ENCODE peak calls at places on chromosomes 2 and 18, in eight cellular contexts. H is tibial nerve, X is SK-N-SH, Z is ovary, M is HepG2, L is esophagus muscularis mucosa, T is H1, W is stomach. F is an unnamed sample.
A peak's percentile ranks its signal among the peaks of the same experiment; 100 is the strongest.

GRCh38 chr2:63424329-63425078 is 163.8 kb downstream of the WDPCP start:
- DNase-seq in X (peak; percentile 30), M (peak; percentile 62), H (no peak), L (no peak), Z (no peak), T (peak; percentile 19), W (no peak), F (no peak)

GRCh38 chr2:12818416-12819097 is 101.8 kb downstream of the TRIB2 start:
- DNase-seq in M (no peak), Z (no peak), H (no peak), W (no peak), T (no peak), L (no peak), X (no peak), F (no peak)

GRCh38 chr2:1509271-1509995 is 96.2 kb downstream of the TPO start:
- DNase-seq in X (no peak), L (no peak), W (no peak), H (no peak), T (no peak), M (no peak), Z (no peak), F (peak; percentile 46)

GRCh38 chr2:42216712-42217111 is 47.6 kb downstream of the EML4 start:
- DNase-seq in T (no peak), W (no peak), Z (no peak), M (no peak), X (no peak), H (no peak), L (no peak), F (no peak)

GRCh38 chr2:136246086-136246669 is 128.2 kb upstream of the CXCR4 start:
- DNase-seq in X (peak; percentile 21), W (peak; percentile 56), Z (no peak), L (peak; percentile 79), H (no peak), T (no peak), M (peak; percentile 16), F (peak; percentile 37)

GRCh38 chr2:191318037-191318728 is 73.0 kb downstream of the MYO1B start:
- DNase-seq in X (no peak), T (no peak), L (peak; percentile 77), W (no peak), Z (no peak), H (no peak), M (no peak), F (peak; percentile 28)

GRCh38 chr2:112149866-112150435 is 11.8 kb downstream of the FBLN7 start:
- DNase-seq in T (no peak), W (peak; percentile 14), M (no peak), L (peak; percentile 68), X (no peak), H (no peak), Z (no peak), F (no peak)

GRCh38 chr18:12308386-12309100 is 502 bp downstream of the TUBB6 start:
- DNase-seq in H (peak; percentile 73), X (peak; percentile 76), Z (peak; percentile 89), T (no peak), L (peak; percentile 97), M (peak; percentile 29), W (peak; percentile 70), F (peak; percentile 75)

GRCh38 chr2:85448840-85449588 is 30.5 kb downstream of the SH2D6 start:
- DNase-seq in M (no peak), H (no peak), L (no peak), T (no peak), Z (no peak), X (no peak), W (no peak), F (no peak)

GRCh38 chr18:65459741-65460140 is 291.1 kb upstream of the CDH7 start:
- DNase-seq in W (no peak), T (no peak), M (no peak), Z (no peak), H (no peak), X (no peak), L (no peak), F (no peak)

GRCh38 chr18:3998698-3999333 is 456.3 kb downstream of the DLGAP1 start:
- DNase-seq in M (peak; percentile 14), L (no peak), W (no peak), Z (no peak), T (no peak), H (no peak), X (peak; percentile 19), F (peak; percentile 13)

GRCh38 chr2:96391828-96392200 is 56.2 kb downstream of the NCAPH start:
- DNase-seq in H (no peak), L (no peak), W (no peak), X (no peak), M (no peak), Z (no peak), T (no peak), F (no peak)
- H3K4me3 ChIP-seq in H (no peak overlapping the region), L (no peak overlapping the region), W (no peak overlapping the region), X (no peak overlapping the region), M (no peak overlapping the region), Z (no peak overlapping the region), T (no peak overlapping the region), F (no peak overlapping the region)

DNA sequence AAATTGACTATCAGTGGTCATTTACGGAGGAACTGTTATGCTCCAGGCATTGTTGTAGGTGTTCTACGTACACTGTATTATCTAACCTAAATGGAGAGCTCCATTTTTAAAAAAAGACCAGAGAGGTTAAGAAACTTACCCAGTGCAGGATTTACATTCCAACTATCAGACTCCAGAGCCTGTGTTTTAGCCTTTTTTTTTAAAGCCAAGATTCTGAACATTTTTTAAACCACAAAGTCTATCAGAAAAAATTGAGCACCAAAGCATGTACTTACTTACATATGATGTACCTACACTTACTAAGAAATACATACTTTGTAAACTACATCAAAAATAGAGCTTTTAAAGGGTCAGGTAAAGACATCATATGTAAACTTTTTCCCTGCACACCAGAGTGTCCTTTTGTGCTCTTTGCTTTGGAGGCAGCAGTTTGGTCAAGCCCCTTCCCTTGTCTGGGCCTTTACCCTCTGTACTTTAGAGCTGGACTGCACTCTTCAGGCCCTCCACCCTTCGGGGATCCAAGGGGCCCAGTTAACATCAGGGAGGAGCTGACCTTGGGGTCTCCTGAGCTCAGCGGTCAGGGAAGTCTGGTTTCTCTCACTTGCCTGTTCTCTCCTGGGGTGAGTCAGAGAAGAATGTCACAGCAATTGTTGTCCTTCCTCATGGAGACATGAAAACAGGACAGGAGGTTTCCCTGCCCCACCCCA is 58.4 kb downstream of the ITGB1BP1 start:
- DNase-seq in X (no peak), Z (no peak), M (peak; percentile 79), H (no peak), L (no peak), T (no peak), W (no peak), F (no peak)
- TF ChIP-seq EP300 in X (no peak), Z (no peak), M (peak; percentile 63), H (no peak), L (no peak), T (no peak), W (no peak), F (no peak)

DNA sequence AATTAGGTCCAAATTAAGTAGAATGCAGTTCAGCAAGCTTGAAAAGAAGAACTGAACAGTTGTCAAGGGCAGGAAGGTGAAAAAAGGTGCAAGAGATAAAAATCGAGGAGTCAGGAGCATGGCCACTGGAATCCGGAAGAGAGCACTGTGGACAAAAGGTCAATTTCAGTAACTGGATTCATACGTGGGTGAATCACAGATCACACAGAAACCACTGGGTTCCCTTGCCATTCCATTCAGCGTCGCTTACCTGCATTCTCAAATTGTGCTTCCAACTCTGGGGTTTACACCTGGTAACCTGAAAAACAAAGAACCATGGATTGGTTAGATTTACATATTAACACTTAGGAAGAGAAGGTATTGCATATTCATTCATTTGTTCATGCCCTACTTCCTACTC is 21.6 kb upstream of the LMAN1 start:
- DNase-seq in L (no peak), H (no peak), X (no peak), M (no peak), T (no peak), Z (no peak), W (no peak), F (no peak)
- H3K27me3 ChIP-seq in L (no peaks in the 10 kb centered on the region), H (no peaks in the 10 kb centered on the region), X (peaks cover 2% of the 10 kb centered on the region), M (peaks cover 6% of the 10 kb centered on the region), T (peaks cover 4% of the 10 kb centered on the region), Z (no peaks in the 10 kb centered on the region), W (peaks cover 7% of the 10 kb centered on the region), F (no peaks in the 10 kb centered on the region)

GRCh38 chr18:79952996-79953559 is 1.6 kb upstream of the SLC66A2 start:
- DNase-seq in L (no peak), W (peak; percentile 13), T (no peak), X (no peak), M (no peak), H (no peak), Z (no peak), F (peak; percentile 65)
- H3K4me3 ChIP-seq in L (no peak overlapping the region), W (no peak overlapping the region), T (peak overlapping the region; percentile 84), X (no peak overlapping the region), M (no peak overlapping the region), H (no peak overlapping the region), Z (no peak overlapping the region), F (peak overlapping the region; percentile 98)

GRCh38 chr2:106975641-106976040 is 89.7 kb upstream of the ST6GAL2 start:
- DNase-seq in X (no peak), T (no peak), Z (no peak), M (no peak), W (no peak), L (no peak), H (no peak), F (no peak)

GRCh38 chr2:106982350-106982749 is 96.4 kb upstream of the ST6GAL2 start:
- DNase-seq in X (no peak), W (no peak), M (no peak), H (no peak), T (no peak), Z (no peak), L (no peak), F (no peak)

GRCh38 chr2:106976548-106976947 is 90.6 kb upstream of the ST6GAL2 start:
- DNase-seq in H (no peak), T (no peak), L (peak; percentile 42), Z (no peak), M (no peak), W (no peak), X (no peak), F (no peak)

GRCh38 chr2:106977707-106978106 is 91.7 kb upstream of the ST6GAL2 start:
- DNase-seq in L (peak; percentile 34), W (no peak), H (no peak), Z (no peak), T (no peak), M (no peak), X (no peak), F (no peak)

GRCh38 chr2:106978647-106979046 is 92.7 kb upstream of the ST6GAL2 start:
- DNase-seq in X (no peak), M (no peak), H (no peak), Z (no peak), T (no peak), L (peak; percentile 70), W (no peak), F (no peak)
- TF ChIP-seq EP300 in X (no peak), M (no peak), H (no peak), Z (no peak), T (no peak), L (no peak), W (no peak), F (no peak)

DNA sequence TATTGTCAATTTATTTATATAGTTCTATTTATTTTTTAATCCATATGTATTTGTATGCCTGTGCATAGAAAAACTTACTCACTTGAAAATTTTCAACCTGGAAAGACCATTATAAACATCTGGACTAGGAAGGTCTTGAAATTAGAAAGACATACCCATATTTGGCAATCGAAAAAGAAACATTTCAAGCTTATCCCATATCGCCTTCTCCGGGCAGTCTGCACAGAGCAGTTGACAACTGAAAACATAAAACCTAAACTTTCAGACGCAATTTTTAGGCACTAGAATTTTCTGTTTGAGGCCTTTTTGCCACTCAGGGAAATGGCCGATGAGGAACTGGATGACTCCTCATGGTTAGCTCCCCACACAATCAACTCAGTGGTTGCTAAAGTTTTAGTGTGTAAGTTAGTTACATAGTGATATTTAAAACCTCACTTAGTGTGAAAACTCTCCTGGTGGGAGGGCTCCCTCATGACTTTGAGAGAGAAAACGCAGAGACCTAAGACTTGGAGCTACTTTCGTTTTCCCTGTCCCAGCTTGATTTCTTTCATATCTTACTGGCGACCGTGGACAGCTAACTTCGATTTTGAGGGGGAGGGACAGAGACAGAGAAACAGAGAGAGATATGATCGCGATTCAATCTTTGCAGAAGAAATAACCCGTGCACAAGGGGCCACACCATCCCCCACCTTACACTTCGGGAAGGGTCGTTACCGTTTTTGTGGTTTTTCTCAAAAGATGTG is 3.2 kb upstream of the HOXD12 start:
- DNase-seq in H (no peak), M (no peak), T (no peak), W (no peak), X (no peak), Z (no peak), L (no peak), F (no peak)
- H3K27me3 ChIP-seq in H (peaks cover 8% of the 10 kb centered on the region), M (peaks cover 95% of the 10 kb centered on the region), T (peaks cover 98% of the 10 kb centered on the region), W (peaks cover 100% of the 10 kb centered on the region), X (peaks cover 94% of the 10 kb centered on the region), Z (peaks cover 25% of the 10 kb centered on the region), L (peaks cover 97% of the 10 kb centered on the region), F (peaks cover 100% of the 10 kb centered on the region)

F was measured in transverse colon.